ENCODE peak calls at places on chromosomes 16 and 17, in eight cellular contexts. R is ELR; F is AG10803; Y is KBM-7; L is pancreas; Q is stimulated activated CD4-positive, alpha-beta T cell treated with anti-CD3 and anti-CD28 coated beads, Interleukin-1b, Interleukin-23, amount 100 ng/mL, for 24 hours; E is AG08396; M is EL. V is an unnamed sample.

GRCh38 chr16:17070882-17071592 is 399.7 kb downstream of the XYLT1 start:
- DNase-seq in R (no peak), F (peak; percentile 23), Y (peak; percentile 64), L (peak; percentile 5), Q (peak; percentile 69), E (no peak), M (no peak), V (peak; percentile 48)

GRCh38 chr16:66520406-66521194 is 29.3 kb downstream of the TK2 start:
- DNase-seq in R (no peak), F (no peak), Y (peak; percentile 65), L (no peak), Q (no peak), E (no peak), M (no peak), V (no peak)

GRCh38 chr17:44269795-44270320 is 1.9 kb upstream of the SLC4A1 start:
- DNase-seq in R (no peak), F (no peak), Y (no peak), L (no peak), Q (no peak), E (no peak), M (no peak), V (no peak)

GRCh38 chr17:77449908-77450741 is 309.4 kb downstream of the SEC14L1 start:
- DNase-seq in R (peak; percentile 80), F (peak; percentile 62), Y (no peak), L (peak; percentile 33), Q (peak; percentile 78), E (peak; percentile 75), M (peak; percentile 86), V (no peak)

GRCh38 chr16:88356727-88357199 is 26.0 kb upstream of the ZNF469 start:
- DNase-seq in R (no peak), F (no peak), Y (no peak), L (no peak), Q (no peak), E (no peak), M (no peak), V (no peak)

GRCh38 chr17:76265624-76266243 is 586 bp downstream of the UBALD2 start:
- DNase-seq in R (peak; percentile 69), F (peak; percentile 55), Y (peak; percentile 47), L (peak; percentile 69), Q (no peak), E (peak; percentile 74), M (peak; percentile 56), V (peak; percentile 70)

GRCh38 chr17:18159551-18160120 is 24.0 kb upstream of the ALKBH5 start:
- DNase-seq in R (peak; percentile 48), F (no peak), Y (no peak), L (no peak), Q (no peak), E (no peak), M (peak; percentile 47), V (no peak)

GRCh38 chr17:31509805-31510177 is 118.3 kb downstream of the RAB11FIP4 start:
- DNase-seq in R (no peak), F (no peak), Y (no peak), L (no peak), Q (no peak), E (no peak), M (no peak), V (no peak)

GRCh38 chr16:47888142-47888541 is 267.7 kb downstream of the ABCC12 start:
- DNase-seq in R (peak; percentile 79), F (peak; percentile 68), Y (no peak), L (no peak), Q (no peak), E (peak; percentile 54), M (peak; percentile 91), V (no peak)

GRCh38 chr16:84937196-84937935 is 74.0 kb downstream of the ZDHHC7 start:
- DNase-seq in R (no peak), F (peak; percentile 18), Y (no peak), L (no peak), Q (no peak), E (no peak), M (no peak), V (no peak)

GRCh38 chr16:11211977-11212818 is 43.8 kb downstream of the SOCS1 start:
- DNase-seq in R (no peak), F (no peak), Y (no peak), L (no peak), Q (no peak), E (no peak), M (no peak), V (no peak)

GRCh38 chr16:83983491-83983890 is 15.4 kb downstream of the NECAB2 start:
- DNase-seq in R (no peak), F (no peak), Y (no peak), L (no peak), Q (no peak), E (no peak), M (no peak), V (no peak)

GRCh38 chr16:31084584-31085298 is 4.0 kb downstream of the PRSS53 start:
- DNase-seq in R (no peak), F (no peak), Y (no peak), L (no peak), Q (no peak), E (no peak), M (no peak), V (no peak)

GRCh38 chr17:64041912-64042311 is 21.5 kb upstream of the ICAM2 start:
- DNase-seq in R (no peak), F (no peak), Y (no peak), L (peak; percentile 43), Q (no peak), E (no peak), M (no peak), V (no peak)

GRCh38 chr16:84618428-84619102 is 687 bp upstream of the COTL1 start:
- DNase-seq in R (peak; percentile 100), F (peak; percentile 94), Y (peak; percentile 28), L (peak; percentile 38), Q (no peak), E (peak; percentile 82), M (peak; percentile 99), V (no peak)

GRCh38 chr16:84641643-84642358 is 6.5 kb upstream of the KLHL36 start:
- DNase-seq in R (no peak), F (no peak), Y (no peak), L (no peak), Q (no peak), E (no peak), M (no peak), V (no peak)

GRCh38 chr17:77807746-77808441 is 150.6 kb upstream of the TNRC6C start:
- DNase-seq in R (no peak), F (no peak), Y (no peak), L (no peak), Q (no peak), E (no peak), M (no peak), V (no peak)

GRCh38 chr16:88721236-88721635 is 14.9 kb downstream of the CTU2 start:
- DNase-seq in R (no peak), F (no peak), Y (no peak), L (no peak), Q (no peak), E (no peak), M (no peak), V (no peak)

GRCh38 chr17:8151641-8152111 is 528 bp downstream of the PER1 start:
- DNase-seq in R (peak; percentile 78), F (peak; percentile 79), Y (peak; percentile 62), L (peak; percentile 85), Q (no peak), E (peak; percentile 53), M (peak; percentile 68), V (no peak)

GRCh38 chr17:64781013-64781392 is 118.9 kb upstream of the SMURF2 start:
- DNase-seq in R (no peak), F (no peak), Y (peak; percentile 35), L (no peak), Q (no peak), E (peak; percentile 28), M (no peak), V (no peak)

GRCh38 chr17:19485800-19486340 is 47.8 kb upstream of the SLC47A1 start:
- DNase-seq in R (no peak), F (no peak), Y (no peak), L (no peak), Q (no peak), E (no peak), M (no peak), V (no peak)

GRCh38 chr16:57167537-57167936 is 18.3 kb downstream of the PSME3IP1 start:
- DNase-seq in R (no peak), F (no peak), Y (no peak), L (no peak), Q (no peak), E (no peak), M (no peak), V (no peak)

GRCh38 chr16:87661561-87661960 is 59.3 kb downstream of the JPH3 start:
- DNase-seq in R (peak; percentile 54), F (peak; percentile 39), Y (peak; percentile 97), L (no peak), Q (no peak), E (peak; percentile 87), M (peak; percentile 37), V (peak; percentile 50)

GRCh38 chr16:8632675-8633182 is 11.2 kb downstream of the METTL22 start:
- DNase-seq in R (no peak), F (no peak), Y (peak; percentile 84), L (no peak), Q (no peak), E (no peak), M (no peak), V (no peak)

GRCh38 chr16:8819635-8820034 is 22.0 kb downstream of the PMM2 start:
- DNase-seq in R (no peak), F (no peak), Y (no peak), L (no peak), Q (no peak), E (no peak), M (no peak), V (no peak)

GRCh38 chr17:17826942-17827785 is 9.6 kb downstream of the SREBF1 start:
- DNase-seq in R (no peak), F (no peak), Y (no peak), L (no peak), Q (no peak), E (no peak), M (no peak), V (no peak)

GRCh38 chr16:67156146-67156844 is 3.4 kb downstream of the TRADD start:
- DNase-seq in R (no peak), F (no peak), Y (no peak), L (no peak), Q (no peak), E (no peak), M (no peak), V (no peak)

GRCh38 chr17:2796164-2797140 is at the start of gene RAP1GAP2:
- DNase-seq in R (no peak), F (no peak), Y (peak; percentile 98), L (no peak), Q (peak; percentile 40), E (no peak), M (no peak), V (peak; percentile 93)

GRCh38 chr17:70863436-70864248 is 694.3 kb downstream of the KCNJ2 start:
- DNase-seq in R (no peak), F (no peak), Y (no peak), L (peak; percentile 20), Q (no peak), E (no peak), M (no peak), V (no peak)

GRCh38 chr17:32807577-32807976 is 69.3 kb downstream of the MYO1D start:
- DNase-seq in R (no peak), F (peak; percentile 60), Y (no peak), L (no peak), Q (no peak), E (no peak), M (no peak), V (no peak)

GRCh38 chr17:28942925-28943324 is 8.4 kb downstream of the PHF12 start:
- DNase-seq in R (no peak), F (no peak), Y (no peak), L (no peak), Q (no peak), E (no peak), M (no peak), V (no peak)

GRCh38 chr16:3481696-3482658 is 13.3 kb downstream of the C16orf90 start:
- DNase-seq in R (no peak), F (no peak), Y (no peak), L (no peak), Q (no peak), E (no peak), M (no peak), V (no peak)

GRCh38 chr17:39069114-39069756 is 82.2 kb downstream of the PLXDC1 start:
- DNase-seq in R (peak; percentile 74), F (peak; percentile 50), Y (peak; percentile 49), L (peak; percentile 13), Q (no peak), E (peak; percentile 71), M (peak; percentile 54), V (peak; percentile 49)

GRCh38 chr16:84190731-84191388 is at the start of gene ADAD2:
- DNase-seq in R (peak; percentile 28), F (no peak), Y (no peak), L (no peak), Q (no peak), E (peak; percentile 59), M (no peak), V (no peak)

V was measured in immature natural killer cell.